ENCODE peak calls at places on chromosomes 11 and 22, in six cellular contexts. L is GM12878, F is A549, W is endothelial cell of umbilical vein, I is HepG2, E is K562. G is an unnamed sample.

GRCh38 chr11:77287615-77288273 is 13.7 kb downstream of the GDPD4 start:
- DNase-seq in I (no peak), W (no peak), L (no peak), E (no peak), F (no peak), G (no peak)

GRCh38 chr22:33105501-33105911 is 47.3 kb upstream of the SYN3 start:
- DNase-seq in F (no peak), W (no peak), E (no peak), L (no peak), I (no peak), G (no peak)

GRCh38 chr11:64745523-64746328 is 1.8 kb upstream of the RASGRP2 start:
- DNase-seq in F (peak; percentile 73), E (peak; percentile 86), W (peak; percentile 64), L (no peak), I (no peak), G (peak; percentile 93)

GRCh38 chr11:123450593-123450992 is 20.5 kb downstream of the GRAMD1B start:
- DNase-seq in W (no peak), E (no peak), I (no peak), L (no peak), F (no peak), G (no peak)

GRCh38 chr11:120256178-120256577 is 16.2 kb downstream of the POU2F3 start:
- DNase-seq in L (no peak), E (no peak), W (no peak), F (no peak), I (no peak), G (no peak)

GRCh38 chr11:128157423-128158298 is 429.7 kb downstream of the ETS1 start:
- DNase-seq in W (peak; percentile 87), F (peak; percentile 74), E (peak; percentile 51), I (peak; percentile 44), L (peak; percentile 51), G (peak; percentile 78)

GRCh38 chr11:16193897-16194381 is 162.4 kb downstream of the SOX6 start:
- DNase-seq in L (no peak), I (peak; percentile 50), W (no peak), F (no peak), E (peak; percentile 61), G (no peak)

GRCh38 chr22:38924197-38924952 is 33.0 kb upstream of the APOBEC3A start:
- DNase-seq in I (peak; percentile 97), F (peak; percentile 75), L (no peak), E (peak; percentile 20), W (peak; percentile 94), G (no peak)

GRCh38 chr11:18749681-18750319 is 23.8 kb upstream of the IGSF22 start:
- DNase-seq in E (no peak), L (no peak), F (peak; percentile 37), W (peak; percentile 84), I (peak; percentile 25), G (peak; percentile 29)

GRCh38 chr22:45709866-45710265 is 38.2 kb downstream of the ATXN10 start:
- DNase-seq in I (no peak), L (no peak), E (no peak), F (peak; percentile 77), W (no peak), G (no peak)

GRCh38 chr11:78453140-78453935 is 35.7 kb upstream of the GAB2 start:
- DNase-seq in L (no peak), W (no peak), E (no peak), F (no peak), I (no peak), G (no peak)

GRCh38 chr11:100681064-100681502 is 6.0 kb upstream of the ARHGAP42 start:
- DNase-seq in E (peak; percentile 71), W (no peak), F (peak; percentile 72), L (peak; percentile 95), I (peak; percentile 76), G (peak; percentile 88)

GRCh38 chr11:115930886-115931537 is 426.8 kb upstream of the CADM1 start:
- DNase-seq in I (no peak), F (no peak), W (no peak), L (no peak), E (no peak), G (no peak)

GRCh38 chr11:78499971-78500370 is 74.7 kb downstream of the NARS2 start:
- DNase-seq in L (no peak), I (no peak), W (peak; percentile 5), F (no peak), E (no peak), G (no peak)

GRCh38 chr11:9003573-9004309 is at the start of gene NRIP3:
- DNase-seq in W (peak; percentile 58), L (no peak), F (peak; percentile 48), I (no peak), E (peak; percentile 83), G (peak; percentile 83)

GRCh38 chr11:106152824-106153223 is 75.4 kb downstream of the AASDHPPT start:
- DNase-seq in W (no peak), L (no peak), F (no peak), E (no peak), I (no peak), G (no peak)

GRCh38 chr11:62124186-62125113 is 639 bp downstream of the INCENP start:
- DNase-seq in F (no peak), E (peak; percentile 71), W (peak; percentile 43), L (no peak), I (peak; percentile 37), G (peak; percentile 72)

GRCh38 chr11:119741369-119742262 is 12.6 kb upstream of the NECTIN1 start:
- DNase-seq in L (no peak), W (peak; percentile 20), F (peak; percentile 20), I (peak; percentile 21), E (peak; percentile 54), G (peak; percentile 56)

GRCh38 chr11:72589802-72590761 is 84.1 kb downstream of the PDE2A start:
- DNase-seq in I (peak; percentile 48), L (no peak), F (peak; percentile 73), E (peak; percentile 59), W (peak; percentile 35), G (peak; percentile 69)

GRCh38 chr11:20688761-20689160 is 19.4 kb downstream of the NELL1 start:
- DNase-seq in L (no peak), W (no peak), E (no peak), F (no peak), I (no peak), G (no peak)

GRCh38 chr11:87970762-87971161 is 204.5 kb downstream of the RAB38 start:
- DNase-seq in E (no peak), F (no peak), W (no peak), L (no peak), I (no peak), G (no peak)

DNA sequence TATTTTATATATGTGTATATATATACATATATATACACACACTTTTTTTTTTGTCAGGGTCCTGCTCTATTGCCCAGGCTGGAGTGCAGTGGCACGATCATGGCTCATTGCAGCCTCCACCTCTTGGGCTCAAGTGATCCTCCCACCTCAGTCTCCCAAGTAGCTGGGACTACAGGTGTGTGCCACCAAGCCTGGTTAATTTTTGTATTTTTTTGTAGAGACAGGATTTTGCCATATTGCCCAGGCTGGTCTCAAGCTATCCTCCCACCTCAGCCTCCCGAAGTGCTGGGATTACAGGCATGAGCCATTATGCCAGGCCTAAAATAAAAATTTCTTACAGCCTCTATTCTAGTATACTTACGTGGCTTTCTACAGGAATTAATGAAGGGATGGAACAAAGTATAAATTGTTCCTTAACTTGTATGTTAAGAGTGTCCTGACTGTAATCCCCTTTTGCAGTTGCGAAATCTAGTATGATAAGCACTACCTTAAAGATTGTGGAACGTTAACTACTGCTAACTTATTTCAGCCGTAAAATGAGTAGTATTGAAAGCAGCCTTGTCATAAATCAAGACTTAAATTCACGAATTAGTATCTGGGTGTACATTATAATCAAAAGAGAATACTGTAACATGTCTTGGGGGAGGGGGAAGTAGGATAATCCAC is 2.1 kb downstream of the TRAF6 start:
- DNase-seq in E (no peak), I (no peak), L (no peak), W (no peak), F (no peak), G (no peak)
- TF ChIP-seq MYC in E (no peak), I (no peak), L (no peak), W (no peak), F (no peak), G (no peak)

DNA sequence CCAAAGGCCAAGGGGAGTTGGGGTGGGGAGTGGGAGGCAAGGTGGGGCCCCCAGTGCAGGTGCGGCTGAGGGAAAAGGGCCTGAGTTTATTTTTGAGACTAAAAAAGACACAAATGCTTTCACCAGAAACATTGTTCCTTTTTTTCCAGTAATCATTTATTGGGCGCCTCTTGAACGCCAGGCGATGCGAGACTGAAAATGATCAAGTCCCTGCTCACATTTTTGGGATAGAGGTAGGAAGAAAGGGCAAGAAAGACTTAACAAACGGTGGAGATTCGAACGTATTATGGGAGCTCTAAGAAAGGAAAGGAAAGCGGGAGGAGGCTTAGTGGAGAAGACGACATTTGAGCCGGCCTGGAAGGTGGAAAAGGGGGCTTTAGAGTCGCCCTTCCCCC is 796 bp upstream of the SF3B2 start:
- DNase-seq in L (no peak), E (no peak), F (no peak), W (no peak), I (no peak), G (no peak)
- H3K4me3 ChIP-seq in L (peak overlapping the region; percentile 80), E (peak overlapping the region; percentile 89), F (peak overlapping the region; percentile 89), W (peak overlapping the region; percentile 67), I (peak overlapping the region; percentile 69), G (peak overlapping the region; percentile 64)

GRCh38 chr11:108497317-108498045 is 703 bp downstream of the POGLUT3 start:
- DNase-seq in I (peak; percentile 89), E (peak; percentile 97), W (peak; percentile 99), L (peak; percentile 60), F (peak; percentile 88), G (peak; percentile 97)

GRCh38 chr11:108498816-108499408 is 728 bp upstream of the POGLUT3 start:
- DNase-seq in E (no peak), W (no peak), F (no peak), L (no peak), I (no peak), G (peak; percentile 9)

GRCh38 chr11:108496643-108497256 is 1.4 kb downstream of the POGLUT3 start:
- DNase-seq in I (no peak), E (peak; percentile 34), F (no peak), L (no peak), W (no peak), G (peak; percentile 10)

GRCh38 chr11:108498046-108498815 is at the start of gene POGLUT3:
- DNase-seq in F (peak; percentile 29), W (peak; percentile 58), I (peak; percentile 41), L (no peak), E (peak; percentile 81), G (peak; percentile 86)

DNA sequence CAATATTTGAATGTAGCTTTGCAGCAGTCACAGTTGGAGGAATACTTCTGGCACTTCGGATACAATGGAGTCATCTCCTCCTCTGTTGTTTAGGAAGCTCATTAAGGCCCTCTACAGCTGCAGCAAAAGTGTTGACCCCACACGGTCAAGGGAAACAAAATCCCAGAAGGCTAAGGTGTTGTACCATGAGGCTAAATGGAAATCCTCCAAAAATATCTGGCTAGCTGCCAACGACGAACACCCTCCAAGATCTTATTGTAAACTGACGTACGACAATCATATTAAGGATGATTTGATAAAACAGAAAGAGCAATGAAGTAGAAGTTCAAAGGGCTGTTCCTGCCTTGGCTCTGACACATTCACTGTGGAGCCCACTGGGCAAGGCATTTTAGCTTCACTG is 4.0 kb downstream of the POGLUT3 start:
- DNase-seq in W (no peak), L (no peak), I (no peak), F (no peak), E (peak; percentile 27), G (no peak)
- TF ChIP-seq CTCF in W (no peak), L (no peak), I (no peak), F (no peak), E (no peak), G (no peak)

DNA sequence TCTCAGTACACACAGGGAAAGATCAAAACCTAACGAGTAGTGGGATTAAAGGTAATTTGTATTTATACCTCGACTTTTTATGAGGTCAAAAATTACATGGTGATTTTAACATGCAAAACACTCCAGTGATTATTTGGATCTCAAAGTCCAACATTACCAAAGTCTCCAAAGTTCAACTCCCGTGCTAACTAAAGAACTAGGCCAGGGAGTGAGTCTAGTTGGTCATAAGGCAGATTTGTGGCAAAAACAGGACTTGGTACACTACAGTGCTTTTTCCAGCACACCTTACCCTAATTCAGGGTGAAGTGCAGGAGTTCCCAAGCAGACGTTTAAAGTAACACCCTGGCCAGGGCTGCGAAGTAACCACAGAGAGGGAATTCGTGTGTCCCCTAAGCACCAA is 1.1 kb downstream of the PUS3 start:
- DNase-seq in W (no peak), I (no peak), F (no peak), L (no peak), E (no peak), G (peak; percentile 15)
- TF ChIP-seq MYC in W (no peak), I (no peak), F (no peak), L (no peak), E (no peak), G (no peak)

G was measured in NB4.